ENCODE peak calls at places on chromosomes 4 and X, in six cellular contexts. T is K562, W is A549, F is IMR-90, X is GM12878, J is HepG2. S is an unnamed sample.

GRCh38 chr4:122007016-122007415 is 55.2 kb upstream of the TRPC3 start:
- DNase-seq in T (no peak), W (no peak), F (peak), X (no peak), J (no peak), S (no peak)

GRCh38 chrX:41923925-41924693 is 755 bp upstream of the CASK start:
- DNase-seq in T (no peak), W (peak), F (peak), X (no peak), J (no peak), S (peak)

GRCh38 chr4:163540977-163541376 is 46.5 kb downstream of the TMA16 start:
- DNase-seq in T (no peak), W (no peak), F (peak), X (no peak), J (no peak), S (no peak)

GRCh38 chrX:102659790-102660757 is 8.8 kb downstream of the GPRASP1 start:
- DNase-seq in T (peak), W (peak), F (peak), X (peak), J (peak), S (peak)

GRCh38 chrX:114766541-114766940 is 182.7 kb downstream of the HTR2C start:
- DNase-seq in T (no peak), W (no peak), F (no peak), X (no peak), J (no peak), S (no peak)

GRCh38 chr4:5722328-5722727 is 11.3 kb downstream of the EVC start:
- DNase-seq in T (no peak), W (peak), F (peak), X (no peak), J (peak), S (no peak)

GRCh38 chr4:138946306-138946705 is 69.3 kb upstream of the NOCT start:
- DNase-seq in T (no peak), W (no peak), F (no peak), X (no peak), J (no peak), S (no peak)

GRCh38 chrX:11886745-11887144 is 128.7 kb downstream of the MSL3 start:
- DNase-seq in T (no peak), W (peak), F (peak), X (no peak), J (no peak), S (no peak)

GRCh38 chr4:145069361-145069760 is 28.6 kb downstream of the ANAPC10 start:
- DNase-seq in T (no peak), W (no peak), F (peak), X (no peak), J (no peak), S (no peak)

GRCh38 chr4:25930722-25931354 is 16.8 kb downstream of the SMIM20 start:
- DNase-seq in T (no peak), W (no peak), F (no peak), X (no peak), J (no peak), S (no peak)

GRCh38 chr4:15665738-15666365 is 10.7 kb upstream of the FBXL5 start:
- DNase-seq in T (no peak), W (no peak), F (peak), X (no peak), J (no peak), S (no peak)

GRCh38 chr4:56908206-56909082 is 744 bp downstream of the REST start:
- DNase-seq in T (peak), W (peak), F (peak), X (no peak), J (peak), S (peak)

GRCh38 chrX:149829751-149830191 is 48.0 kb downstream of the MAGEA9 start:
- DNase-seq in T (no peak), W (no peak), F (peak), X (peak), J (no peak), S (no peak)

GRCh38 chrX:19593684-19594083 is 78.4 kb upstream of the MAP3K15 start:
- DNase-seq in T (no peak), W (peak), F (peak), X (no peak), J (peak), S (peak)

GRCh38 chr4:82775243-82775642 is 23.4 kb downstream of the SCD5 start:
- DNase-seq in T (no peak), W (no peak), F (no peak), X (no peak), J (no peak), S (no peak)

GRCh38 chrX:47264507-47265173 is 31.8 kb downstream of the USP11 start:
- DNase-seq in T (peak), W (peak), F (peak), X (no peak), J (peak), S (no peak)

GRCh38 chr4:108345862-108346530 is 177.3 kb upstream of the LEF1 start:
- DNase-seq in T (no peak), W (no peak), F (peak), X (no peak), J (no peak), S (no peak)

GRCh38 chr4:45100936-45101818 is 374.8 kb upstream of the GNPDA2 start:
- DNase-seq in T (no peak), W (no peak), F (no peak), X (no peak), J (no peak), S (no peak)

GRCh38 chr4:11805837-11806236 is 377.1 kb upstream of the HS3ST1 start:
- DNase-seq in T (no peak), W (peak), F (peak), X (no peak), J (no peak), S (peak)

GRCh38 chr4:145179201-145179860 is 1.1 kb downstream of the OTUD4 start:
- DNase-seq in T (peak), W (peak), F (peak), X (peak), J (peak), S (peak)

GRCh38 chr4:147174561-147174960 is 228.9 kb upstream of the TTC29 start:
- DNase-seq in T (no peak), W (no peak), F (no peak), X (no peak), J (no peak), S (no peak)

GRCh38 chrX:46840946-46841740 is 4.3 kb downstream of the RP2 start:
- DNase-seq in T (no peak), W (no peak), F (no peak), X (no peak), J (no peak), S (no peak)

GRCh38 chrX:107674480-107675364 is 46.4 kb downstream of the PRPS1 start:
- DNase-seq in T (peak), W (no peak), F (no peak), X (no peak), J (no peak), S (no peak)

GRCh38 chrX:129577473-129577872 is 37.4 kb downstream of the OCRL start:
- DNase-seq in T (peak), W (peak), F (peak), X (no peak), J (no peak), S (no peak)

GRCh38 chr4:13968723-13969122 is 341.2 kb upstream of the BOD1L1 start:
- DNase-seq in T (no peak), W (no peak), F (peak), X (no peak), J (no peak), S (no peak)

GRCh38 chr4:102344520-102344954 is 745 bp downstream of the SLC39A8 start:
- DNase-seq in T (peak), W (peak), F (no peak), X (no peak), J (no peak), S (peak)

GRCh38 chrX:31168596-31168995 is 96.8 kb upstream of the FTHL17 start:
- DNase-seq in T (no peak), W (no peak), F (no peak), X (peak), J (no peak), S (no peak)

GRCh38 chrX:136128743-136129142 is 18.6 kb upstream of the FHL1 start:
- DNase-seq in T (no peak), W (no peak), F (no peak), X (no peak), J (no peak), S (no peak)
- TF ChIP-seq BHLHE40 in T (no peak), W (no peak), F (no peak), X (no peak), J (no peak), S (no peak)

DNA sequence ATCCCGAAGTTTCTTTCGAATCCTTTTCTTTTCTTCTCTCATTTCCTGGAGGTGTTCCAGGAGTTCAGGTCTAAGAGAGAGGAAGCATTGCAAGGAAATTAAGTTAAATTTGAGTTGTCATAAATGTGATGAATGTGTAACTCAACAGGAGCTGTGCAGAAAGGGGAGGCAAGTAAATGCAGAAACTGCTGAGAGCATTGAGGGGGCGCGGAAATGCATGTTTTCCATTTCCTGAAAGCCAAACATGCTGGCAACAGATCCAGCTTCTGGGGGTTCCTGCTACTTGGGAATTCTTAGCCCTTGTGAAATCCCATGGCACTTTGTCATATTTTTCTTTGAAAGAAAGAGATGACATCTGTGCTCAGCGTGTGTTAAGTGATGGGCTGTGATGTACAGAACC is 33.7 kb upstream of the NAP1L5 start:
- DNase-seq in T (no peak), W (no peak), F (no peak), X (no peak), J (no peak), S (no peak)
- TF ChIP-seq BHLHE40 in T (no peak), W (no peak), F (no peak), X (no peak), J (no peak), S (no peak)

GRCh38 chr4:78020677-78021076 is 36.4 kb upstream of the FRAS1 start:
- DNase-seq in T (no peak), W (no peak), F (no peak), X (no peak), J (peak), S (no peak)

GRCh38 chr4:78018271-78019049 is 38.7 kb upstream of the FRAS1 start:
- DNase-seq in T (no peak), W (no peak), F (no peak), X (no peak), J (no peak), S (no peak)

GRCh38 chr4:78019494-78019893 is 37.6 kb upstream of the FRAS1 start:
- DNase-seq in T (no peak), W (no peak), F (no peak), X (no peak), J (no peak), S (no peak)

DNA sequence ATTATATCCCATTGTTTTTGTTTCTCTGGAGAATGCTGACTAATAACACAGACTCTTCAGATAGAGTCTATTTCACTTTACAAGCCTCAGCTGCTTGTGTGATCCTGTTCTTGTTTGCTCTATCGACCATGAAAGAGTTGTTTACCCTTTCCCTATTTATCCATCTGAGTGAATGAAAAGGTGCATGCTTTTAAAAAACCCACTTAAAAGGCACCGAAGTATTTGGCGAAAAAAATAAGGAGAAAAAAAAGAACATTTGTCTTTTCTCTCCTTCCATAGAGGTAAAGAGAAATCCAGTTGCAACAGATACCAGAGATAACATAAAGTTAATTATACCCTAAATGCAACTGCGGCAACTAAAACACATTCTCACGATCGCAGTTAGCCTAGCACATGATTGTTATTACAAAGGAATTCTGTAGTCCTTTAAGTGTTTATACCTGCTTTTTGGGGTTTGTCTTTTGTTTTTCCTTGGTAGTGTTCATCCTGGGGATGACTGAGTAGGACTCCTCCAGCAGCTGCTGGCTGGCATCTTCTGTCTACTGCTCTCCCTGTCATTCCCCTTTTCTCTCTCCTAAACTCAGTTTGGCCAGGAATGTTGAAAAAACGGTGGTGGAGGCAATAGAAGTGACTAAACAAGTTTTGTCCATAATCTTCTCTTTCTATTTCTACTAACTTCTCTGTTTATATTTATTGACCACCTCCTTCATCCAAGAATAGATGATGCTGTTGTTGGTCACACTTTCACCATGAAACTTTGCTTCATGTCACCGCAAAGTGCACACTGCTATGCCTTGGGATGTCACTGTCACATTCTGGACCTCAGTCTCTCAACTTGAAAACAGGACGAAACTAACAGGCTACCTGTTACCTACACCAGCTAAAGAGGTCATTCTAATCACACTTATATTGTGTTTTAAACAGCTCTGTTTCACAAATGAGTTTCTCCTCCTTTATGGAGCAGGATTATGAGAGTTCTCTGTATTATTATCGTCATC is 41.9 kb upstream of the FRAS1 start:
- DNase-seq in T (no peak), W (no peak), F (no peak), X (no peak), J (peak), S (no peak)
- TF ChIP-seq BHLHE40 in T (no peak), W (no peak), F (no peak), X (no peak), J (peak), S (no peak)

GRCh38 chrX:40784516-40785151 is 49.3 kb upstream of the MED14 start:
- DNase-seq in T (no peak), W (peak), F (peak), X (no peak), J (peak), S (no peak)
- TF ChIP-seq BHLHE40 in T (no peak), W (no peak), F (no peak), X (no peak), J (no peak), S (no peak)